ENCODE peak calls at places on chromosome 4, in seven cellular contexts. K is BJ; S is GM20000; L is WERI-Rb-1; N is hepatocyte; D is endothelial cell; O is CD4-positive, alpha-beta T cell. F is an unnamed sample.

GRCh38 chr4:142645478-142646108 is 200.5 kb downstream of the INPP4B start:
- DNase-seq in K (no peak), S (no peak), D (peak), L (no peak), O (no peak), N (no peak), F (no peak)

GRCh38 chr4:101953949-101954348 is 163.4 kb downstream of the BANK1 start:
- DNase-seq in N (peak), K (peak), D (peak), S (no peak), O (no peak), L (no peak), F (no peak)

GRCh38 chr4:95362906-95363578 is 185.7 kb downstream of the UNC5C start:
- DNase-seq in N (peak), L (peak), O (no peak), K (no peak), D (peak), S (no peak), F (no peak)

GRCh38 chr4:38563703-38564490 is 100.1 kb upstream of the KLF3 start:
- DNase-seq in S (no peak), N (no peak), K (no peak), O (no peak), D (no peak), L (peak), F (no peak)

GRCh38 chr4:14513471-14513870 is 488.8 kb upstream of the CPEB2 start:
- DNase-seq in D (no peak), O (no peak), S (no peak), L (no peak), K (no peak), N (no peak), F (no peak)

GRCh38 chr4:94508841-94509240 is 57.1 kb downstream of the PDLIM5 start:
- DNase-seq in S (no peak), L (no peak), K (no peak), O (no peak), N (no peak), D (no peak), F (no peak)

GRCh38 chr4:158036998-158037397 is 135.8 kb downstream of the GASK1B start:
- DNase-seq in S (no peak), K (no peak), N (no peak), D (no peak), L (no peak), O (no peak), F (no peak)

GRCh38 chr4:38859501-38859900 is 2.9 kb upstream of the TLR6 start:
- DNase-seq in S (no peak), D (no peak), O (no peak), N (no peak), L (no peak), K (no peak), F (no peak)

GRCh38 chr4:80069108-80069836 is 3.8 kb downstream of the ANTXR2 start:
- DNase-seq in D (no peak), L (no peak), K (no peak), N (no peak), S (no peak), O (no peak), F (no peak)

GRCh38 chr4:128908735-128909134 is 99.2 kb downstream of the JADE1 start:
- DNase-seq in D (no peak), O (no peak), N (no peak), L (no peak), K (no peak), S (no peak), F (no peak)

GRCh38 chr4:82680834-82681233 is 117.8 kb downstream of the SCD5 start:
- DNase-seq in S (no peak), D (no peak), N (no peak), L (no peak), K (no peak), O (no peak), F (no peak)

GRCh38 chr4:152408514-152409327 is 127.2 kb downstream of the FBXW7 start:
- DNase-seq in L (peak), N (peak), O (no peak), S (peak), D (peak), K (no peak), F (no peak)

GRCh38 chr4:88672987-88673386 is 24.6 kb downstream of the NAP1L5 start:
- DNase-seq in L (peak), K (no peak), O (peak), D (peak), N (peak), S (peak), F (no peak)

GRCh38 chr4:79757580-79757979 is 315.4 kb downstream of the ANTXR2 start:
- DNase-seq in L (no peak), S (no peak), N (no peak), O (no peak), D (no peak), K (no peak), F (no peak)

GRCh38 chr4:5716391-5716790 is 5.4 kb downstream of the EVC start:
- DNase-seq in D (no peak), O (no peak), L (no peak), S (no peak), K (no peak), N (no peak), F (no peak)

GRCh38 chr4:25358515-25359275 is 18.4 kb upstream of the ANAPC4 start:
- DNase-seq in K (no peak), O (no peak), D (no peak), N (peak), S (no peak), L (no peak), F (no peak)

GRCh38 chr4:123561525-123561924 is 164.9 kb downstream of the SPRY1 start:
- DNase-seq in L (no peak), N (no peak), K (no peak), S (no peak), O (no peak), D (no peak), F (no peak)

GRCh38 chr4:86594559-86595425 is 677 bp downstream of the PTPN13 start:
- DNase-seq in K (peak), N (peak), L (peak), D (peak), S (peak), O (no peak), F (peak)

GRCh38 chr4:31051565-31051964 is 331.4 kb downstream of the PCDH7 start:
- DNase-seq in O (no peak), L (no peak), K (no peak), N (no peak), S (no peak), D (no peak), F (no peak)

GRCh38 chr4:10002278-10002677 is 19.0 kb downstream of the SLC2A9 start:
- DNase-seq in K (no peak), L (no peak), S (no peak), O (no peak), D (no peak), N (no peak), F (no peak)
- TF ChIP-seq CTCF in K (no peak), L (no peak), S (no peak), O (no peak), D (no peak), N (no peak), F (no peak)

GRCh38 chr4:111806331-111806730 is 338.9 kb upstream of the FAM241A start:
- DNase-seq in N (peak), S (no peak), K (no peak), L (peak), O (no peak), D (peak), F (no peak)
- TF ChIP-seq CTCF in N (no peak), S (no peak), K (peak), L (peak), O (no peak), D (peak), F (no peak)

GRCh38 chr4:4480685-4481393 is 61.0 kb downstream of the STX18 start:
- DNase-seq in N (no peak), O (no peak), D (no peak), K (peak), S (no peak), L (no peak), F (no peak)
- TF ChIP-seq CTCF in N (peak), O (no peak), D (no peak), K (peak), S (peak), L (peak), F (no peak)

DNA sequence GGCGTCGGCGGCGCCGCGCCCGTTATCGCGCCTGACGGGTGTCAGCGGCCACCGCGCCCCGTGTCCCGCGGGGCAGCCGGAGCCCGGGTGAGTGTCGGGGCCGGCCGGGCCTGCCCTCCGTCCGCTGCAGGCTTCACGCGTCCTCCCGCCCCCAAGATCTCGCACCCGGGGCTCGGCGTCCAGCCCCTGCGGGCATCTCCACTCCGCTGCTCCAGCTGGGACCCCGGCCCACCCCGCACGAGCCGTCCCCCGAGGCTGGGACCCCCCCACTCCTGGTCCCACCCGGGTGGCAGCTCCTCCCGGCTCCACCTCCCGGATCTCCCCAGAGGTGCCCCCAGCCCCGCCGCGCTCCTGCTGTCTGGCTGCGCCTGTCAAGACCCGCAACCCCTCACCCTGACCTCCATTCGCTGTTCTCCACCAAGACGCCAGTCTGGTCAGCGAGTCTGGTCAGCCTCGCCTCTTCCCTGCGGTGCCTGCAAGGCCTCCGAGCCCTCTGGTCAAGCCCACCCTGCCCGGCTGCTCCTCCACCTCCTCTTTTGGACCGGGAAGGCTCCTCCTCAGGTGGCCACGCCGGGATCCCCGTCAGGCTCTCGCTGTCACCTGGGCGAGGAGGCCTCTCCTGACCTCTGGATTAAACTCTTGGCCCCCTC is 66.0 kb upstream of the NKX1-1 start:
- DNase-seq in L (peak), N (no peak), O (no peak), S (no peak), D (no peak), K (no peak), F (peak)
- TF ChIP-seq CTCF in L (no peak), N (no peak), O (no peak), S (no peak), D (no peak), K (no peak), F (no peak)

GRCh38 chr4:75939890-75940691 is 722 bp downstream of the NAAA start:
- DNase-seq in S (peak), L (peak), K (no peak), N (peak), O (peak), D (peak), F (peak)

GRCh38 chr4:75930152-75930551 is 10.7 kb downstream of the NAAA start:
- DNase-seq in L (no peak), O (no peak), S (no peak), N (no peak), D (no peak), K (no peak), F (no peak)

GRCh38 chr4:75940692-75941253 is at the start of gene NAAA:
- DNase-seq in S (peak), L (peak), O (peak), N (peak), D (peak), K (no peak), F (peak)

GRCh38 chr4:75935628-75936027 is 5.2 kb downstream of the NAAA start:
- DNase-seq in K (no peak), D (no peak), O (no peak), S (no peak), L (no peak), N (no peak), F (no peak)
- TF ChIP-seq CTCF in K (no peak), D (no peak), O (no peak), S (no peak), L (no peak), N (no peak), F (no peak)

GRCh38 chr4:116395408-116395807 is 690.0 kb downstream of the TRAM1L1 start:
- DNase-seq in D (no peak), S (no peak), L (no peak), K (no peak), N (no peak), O (no peak), F (no peak)

GRCh38 chr4:116386856-116387255 is 698.5 kb downstream of the TRAM1L1 start:
- DNase-seq in D (no peak), N (no peak), K (no peak), O (no peak), L (no peak), S (no peak), F (no peak)

GRCh38 chr4:116389139-116389538 is 696.2 kb downstream of the TRAM1L1 start:
- DNase-seq in K (no peak), L (no peak), S (peak), O (no peak), N (no peak), D (no peak), F (no peak)

GRCh38 chr4:116387942-116388474 is 697.4 kb downstream of the TRAM1L1 start:
- DNase-seq in N (no peak), S (no peak), O (no peak), D (no peak), K (no peak), L (no peak), F (no peak)

DNA sequence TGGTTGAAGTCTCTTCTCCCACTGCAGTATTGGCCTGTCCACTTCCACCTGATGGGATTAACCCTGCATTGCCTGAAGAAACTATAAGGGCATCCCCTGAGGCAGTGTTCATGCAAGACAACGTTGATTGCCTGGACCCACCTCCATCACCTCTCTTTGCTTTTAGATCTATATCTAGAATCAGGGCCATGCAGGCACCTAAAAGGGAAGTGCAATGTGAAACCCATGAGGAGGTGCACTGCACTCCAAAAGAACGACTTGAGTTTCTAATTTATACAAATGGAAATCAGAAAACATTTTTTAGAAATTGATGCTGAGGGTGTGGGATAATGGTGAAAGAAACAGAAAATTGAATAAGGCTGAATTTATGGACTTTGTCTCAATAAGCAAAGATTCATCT is 694.4 kb downstream of the TRAM1L1 start:
- DNase-seq in S (no peak), N (no peak), O (no peak), K (no peak), D (no peak), L (no peak), F (no peak)
- TF ChIP-seq CTCF in S (no peak), N (no peak), O (no peak), K (no peak), D (no peak), L (no peak), F (no peak)

DNA sequence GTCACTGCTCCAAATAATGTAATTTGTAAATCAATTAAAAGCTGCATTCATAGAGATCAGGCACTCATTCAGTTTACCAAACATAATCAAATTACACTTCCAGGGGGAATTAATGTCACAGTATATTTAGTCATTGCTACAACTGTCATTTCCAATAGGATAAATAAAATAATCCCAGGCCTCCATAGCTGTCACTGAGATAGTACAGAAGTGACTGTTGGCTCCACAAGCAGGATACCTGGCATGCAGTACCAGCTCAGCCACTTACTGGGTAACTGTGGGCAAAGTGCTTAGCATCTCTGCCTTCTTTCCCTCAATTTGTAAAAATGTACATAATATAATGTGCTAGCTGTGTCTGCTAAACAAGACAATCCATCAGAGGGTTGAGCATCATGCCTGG is 128.1 kb downstream of the CAMK2D start:
- DNase-seq in D (no peak), S (no peak), O (no peak), L (no peak), N (no peak), K (no peak), F (no peak)
- TF ChIP-seq CTCF in D (no peak), S (no peak), O (no peak), L (no peak), N (no peak), K (no peak), F (no peak)

GRCh38 chr4:8819421-8820177 is 52.0 kb downstream of the HMX1 start:
- DNase-seq in L (no peak), S (no peak), N (no peak), D (no peak), O (no peak), K (no peak), F (peak)

GRCh38 chr4:8820178-8821102 is 51.2 kb downstream of the HMX1 start:
- DNase-seq in D (no peak), K (no peak), L (no peak), S (no peak), O (no peak), N (no peak), F (peak)

GRCh38 chr4:8818063-8818881 is 53.4 kb downstream of the HMX1 start:
- DNase-seq in N (no peak), O (no peak), D (peak), L (no peak), S (no peak), K (no peak), F (peak)

GRCh38 chr4:8819019-8819418 is 52.6 kb downstream of the HMX1 start:
- DNase-seq in K (no peak), D (no peak), S (no peak), O (no peak), L (no peak), N (no peak), F (peak)

DNA sequence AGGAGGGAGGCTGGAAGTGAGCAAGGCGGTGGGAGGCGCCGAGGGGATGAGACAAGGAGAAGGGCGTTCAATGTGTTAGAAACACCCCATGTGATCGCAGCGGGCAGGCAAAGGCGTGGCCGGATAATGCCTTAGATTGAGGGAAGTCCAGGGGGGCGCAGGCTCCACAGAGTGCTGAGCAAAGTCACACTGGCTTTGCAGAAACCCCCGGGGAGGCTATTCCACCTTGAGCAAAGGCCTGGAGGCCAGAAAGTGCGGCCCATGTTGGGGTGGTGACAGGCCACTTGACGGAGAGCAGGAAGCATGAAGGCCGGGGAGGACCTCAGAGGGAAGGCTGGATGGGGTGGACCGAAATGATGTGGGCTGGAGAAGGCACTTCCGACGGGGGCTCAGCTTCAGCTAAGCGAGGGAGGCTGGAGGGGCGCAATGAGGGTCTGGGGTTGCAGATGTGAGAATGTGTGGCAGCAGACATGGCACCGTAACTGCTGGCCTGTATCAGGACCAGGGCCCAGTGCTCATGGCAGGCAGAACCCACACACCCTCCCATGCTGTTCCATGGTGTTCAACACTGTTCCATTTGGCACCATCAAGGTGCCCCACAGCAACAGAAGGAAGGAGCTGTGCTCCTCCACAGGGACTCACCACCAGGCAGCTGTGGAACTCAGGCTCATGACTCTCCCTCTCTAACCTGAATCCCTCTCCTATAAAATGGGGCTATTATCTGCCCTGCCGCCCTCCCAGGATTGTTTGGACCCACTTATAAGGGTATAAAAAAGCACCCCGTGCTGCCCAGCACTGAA is 50.3 kb downstream of the HMX1 start:
- DNase-seq in O (no peak), K (no peak), S (no peak), N (no peak), D (peak), L (no peak), F (peak)
- TF ChIP-seq CTCF in O (no peak), K (no peak), S (no peak), N (no peak), D (no peak), L (no peak), F (no peak)

GRCh38 chr4:89899854-89900253 is 5.2 kb downstream of the MMRN1 start:
- DNase-seq in L (no peak), S (no peak), O (no peak), D (no peak), N (no peak), K (no peak), F (no peak)

GRCh38 chr4:89906316-89906715 is 11.7 kb downstream of the MMRN1 start:
- DNase-seq in O (no peak), L (no peak), N (no peak), S (no peak), K (no peak), D (no peak), F (no peak)

GRCh38 chr4:89906787-89907521 is 12.3 kb downstream of the MMRN1 start:
- DNase-seq in K (no peak), O (no peak), S (no peak), N (no peak), L (no peak), D (no peak), F (no peak)

GRCh38 chr4:89899157-89899556 is 4.5 kb downstream of the MMRN1 start:
- DNase-seq in S (no peak), K (no peak), L (no peak), D (no peak), N (no peak), O (no peak), F (no peak)

DNA sequence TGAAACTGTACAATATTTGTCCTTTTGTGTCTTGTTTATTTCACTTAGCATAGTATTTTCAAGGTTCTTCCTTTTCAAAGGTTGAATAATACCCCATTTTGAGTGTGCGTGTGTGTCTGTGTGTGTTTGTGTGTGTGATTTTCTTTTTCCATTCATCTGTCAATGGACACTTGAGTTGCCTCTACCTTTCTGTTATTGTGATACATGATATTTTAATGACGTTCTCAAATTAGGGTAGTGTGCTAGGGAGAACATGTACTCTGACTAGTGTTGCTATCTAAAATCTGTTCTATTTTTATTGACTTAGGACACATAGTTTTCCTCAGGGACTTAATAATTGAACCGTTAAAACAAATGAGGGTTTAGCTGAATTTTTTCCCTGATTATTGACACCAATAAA is 9.9 kb downstream of the MMRN1 start:
- DNase-seq in S (no peak), D (no peak), N (no peak), O (no peak), L (no peak), K (no peak), F (no peak)
- TF ChIP-seq CTCF in S (no peak), D (no peak), N (no peak), O (no peak), L (no peak), K (no peak), F (no peak)

F was measured in CD14-positive monocyte.